ENCODE peak calls at places on chromosomes 16 and 17, in seven cellular contexts. One of them, this sample, is unnamed.

GRCh38 chr17:81365148-81365600 is 30.1 kb upstream of the BAHCC1 start:
- DNase-seq in GM23338: peak; percentile 69
- DNase-seq in colonic mucosa: peak; percentile 78
- DNase-seq in heart left ventricle: peak; percentile 68
- DNase-seq in body of pancreas: peak; percentile 63
- DNase-seq in ovary: no peak
- DNase-seq in MM.1S: no peak
- DNase-seq in this sample: no peak

GRCh38 chr16:2341456-2342447 is 1.2 kb upstream of the ABCA3 start:
- DNase-seq in GM23338: peak; percentile 73
- DNase-seq in colonic mucosa: no peak
- DNase-seq in heart left ventricle: no peak
- DNase-seq in body of pancreas: no peak
- DNase-seq in ovary: peak; percentile 58
- DNase-seq in MM.1S: no peak
- DNase-seq in this sample: no peak

GRCh38 chr17:37608369-37609169 is 649 bp downstream of the SYNRG start:
- DNase-seq in GM23338: peak; percentile 81
- DNase-seq in colonic mucosa: peak; percentile 38
- DNase-seq in heart left ventricle: no peak
- DNase-seq in body of pancreas: no peak
- DNase-seq in ovary: no peak
- DNase-seq in MM.1S: peak; percentile 33
- DNase-seq in this sample: no peak

GRCh38 chr16:53511403-53512280 is 8.6 kb upstream of the AKTIP start:
- DNase-seq in GM23338: no peak
- DNase-seq in colonic mucosa: no peak
- DNase-seq in heart left ventricle: no peak
- DNase-seq in body of pancreas: peak; percentile 63
- DNase-seq in ovary: no peak
- DNase-seq in MM.1S: no peak
- DNase-seq in this sample: peak; percentile 89

GRCh38 chr16:72072514-72073342 is 9.7 kb downstream of the HPR start:
- DNase-seq in GM23338: peak; percentile 33
- DNase-seq in colonic mucosa: peak; percentile 48
- DNase-seq in heart left ventricle: peak; percentile 56
- DNase-seq in body of pancreas: no peak
- DNase-seq in ovary: peak; percentile 32
- DNase-seq in MM.1S: no peak
- DNase-seq in this sample: peak; percentile 39

GRCh38 chr17:17196776-17197175 is 9.4 kb downstream of the PLD6 start:
- DNase-seq in GM23338: no peak
- DNase-seq in colonic mucosa: no peak
- DNase-seq in heart left ventricle: no peak
- DNase-seq in body of pancreas: no peak
- DNase-seq in ovary: no peak
- DNase-seq in MM.1S: no peak
- DNase-seq in this sample: no peak

GRCh38 chr16:937723-938122 is 33.1 kb downstream of the LMF1 start:
- DNase-seq in GM23338: no peak
- DNase-seq in colonic mucosa: no peak
- DNase-seq in heart left ventricle: peak; percentile 6
- DNase-seq in body of pancreas: no peak
- DNase-seq in ovary: no peak
- DNase-seq in MM.1S: no peak
- DNase-seq in this sample: no peak

GRCh38 chr16:62018301-62019060 is 17.8 kb downstream of the CDH8 start:
- DNase-seq in GM23338: peak; percentile 16
- DNase-seq in colonic mucosa: no peak
- DNase-seq in heart left ventricle: no peak
- DNase-seq in body of pancreas: no peak
- DNase-seq in ovary: no peak
- DNase-seq in MM.1S: no peak
- DNase-seq in this sample: no peak

GRCh38 chr17:82213251-82214011 is 789 bp upstream of the CCDC57 start:
- DNase-seq in GM23338: peak; percentile 66
- DNase-seq in colonic mucosa: no peak
- DNase-seq in heart left ventricle: no peak
- DNase-seq in body of pancreas: no peak
- DNase-seq in ovary: peak; percentile 60
- DNase-seq in MM.1S: no peak
- DNase-seq in this sample: peak; percentile 46

GRCh38 chr17:51107666-51108227 is 12.9 kb downstream of the SPAG9 start:
- DNase-seq in GM23338: no peak
- DNase-seq in colonic mucosa: no peak
- DNase-seq in heart left ventricle: no peak
- DNase-seq in body of pancreas: peak; percentile 13
- DNase-seq in ovary: no peak
- DNase-seq in MM.1S: no peak
- DNase-seq in this sample: peak; percentile 78

GRCh38 chr17:59892251-59892848 is 393 bp downstream of the TUBD1 start:
- DNase-seq in GM23338: peak; percentile 9
- DNase-seq in colonic mucosa: peak; percentile 31
- DNase-seq in heart left ventricle: no peak
- DNase-seq in body of pancreas: no peak
- DNase-seq in ovary: no peak
- DNase-seq in MM.1S: no peak
- DNase-seq in this sample: peak; percentile 25

GRCh38 chr16:56866955-56867830 is 2.2 kb downstream of the SLC12A3 start:
- DNase-seq in GM23338: peak; percentile 84
- DNase-seq in colonic mucosa: peak; percentile 54
- DNase-seq in heart left ventricle: no peak
- DNase-seq in body of pancreas: peak; percentile 64
- DNase-seq in ovary: peak; percentile 45
- DNase-seq in MM.1S: peak; percentile 65
- DNase-seq in this sample: no peak

GRCh38 chr17:58377005-58377660 is 25.1 kb upstream of the SUPT4H1 start:
- DNase-seq in GM23338: peak; percentile 46
- DNase-seq in colonic mucosa: peak; percentile 80
- DNase-seq in heart left ventricle: no peak
- DNase-seq in body of pancreas: peak; percentile 27
- DNase-seq in ovary: no peak
- DNase-seq in MM.1S: no peak
- DNase-seq in this sample: peak; percentile 81

GRCh38 chr16:72426416-72426815 is 254.5 kb upstream of the PMFBP1 start:
- DNase-seq in GM23338: no peak
- DNase-seq in colonic mucosa: no peak
- DNase-seq in heart left ventricle: no peak
- DNase-seq in body of pancreas: no peak
- DNase-seq in ovary: no peak
- DNase-seq in MM.1S: no peak
- DNase-seq in this sample: no peak

GRCh38 chr17:50133769-50134099 is 3.8 kb upstream of the SAMD14 start:
- DNase-seq in GM23338: peak; percentile 46
- DNase-seq in colonic mucosa: no peak
- DNase-seq in heart left ventricle: peak; percentile 36
- DNase-seq in body of pancreas: no peak
- DNase-seq in ovary: peak; percentile 47
- DNase-seq in MM.1S: no peak
- DNase-seq in this sample: no peak

GRCh38 chr17:83109793-83110645 is 30.6 kb downstream of the METRNL start:
- DNase-seq in GM23338: no peak
- DNase-seq in colonic mucosa: peak; percentile 82
- DNase-seq in heart left ventricle: peak; percentile 92
- DNase-seq in body of pancreas: peak; percentile 86
- DNase-seq in ovary: peak; percentile 87
- DNase-seq in MM.1S: no peak
- DNase-seq in this sample: no peak

GRCh38 chr16:70298988-70299938 is at the start of gene DDX19B:
- DNase-seq in GM23338: peak; percentile 85
- DNase-seq in colonic mucosa: peak; percentile 85
- DNase-seq in heart left ventricle: peak; percentile 85
- DNase-seq in body of pancreas: peak; percentile 79
- DNase-seq in ovary: peak; percentile 80
- DNase-seq in MM.1S: peak; percentile 61
- DNase-seq in this sample: peak; percentile 83

GRCh38 chr17:31858647-31859486 is at the start of gene COPRS:
- DNase-seq in GM23338: peak; percentile 94
- DNase-seq in colonic mucosa: peak; percentile 89
- DNase-seq in heart left ventricle: peak; percentile 91
- DNase-seq in body of pancreas: peak; percentile 91
- DNase-seq in ovary: peak; percentile 92
- DNase-seq in MM.1S: peak; percentile 87
- DNase-seq in this sample: peak; percentile 92

GRCh38 chr16:17556276-17557052 is 85.7 kb upstream of the XYLT1 start:
- DNase-seq in GM23338: peak; percentile 77
- DNase-seq in colonic mucosa: no peak
- DNase-seq in heart left ventricle: no peak
- DNase-seq in body of pancreas: no peak
- DNase-seq in ovary: no peak
- DNase-seq in MM.1S: peak; percentile 34
- DNase-seq in this sample: peak; percentile 39

GRCh38 chr16:49698931-49699715 is 156.8 kb downstream of the ZNF423 start:
- DNase-seq in GM23338: peak; percentile 34
- DNase-seq in colonic mucosa: no peak
- DNase-seq in heart left ventricle: peak; percentile 74
- DNase-seq in body of pancreas: no peak
- DNase-seq in ovary: peak; percentile 64
- DNase-seq in MM.1S: no peak
- DNase-seq in this sample: no peak

GRCh38 chr17:1847191-1847590 is 17.4 kb downstream of the RPA1 start:
- DNase-seq in GM23338: no peak
- DNase-seq in colonic mucosa: no peak
- DNase-seq in heart left ventricle: peak; percentile 72
- DNase-seq in body of pancreas: no peak
- DNase-seq in ovary: no peak
- DNase-seq in MM.1S: no peak
- DNase-seq in this sample: no peak

GRCh38 chr16:24070851-24071250 is 185.3 kb upstream of the CACNG3 start:
- DNase-seq in GM23338: peak; percentile 89
- DNase-seq in colonic mucosa: no peak
- DNase-seq in heart left ventricle: no peak
- DNase-seq in body of pancreas: peak; percentile 23
- DNase-seq in ovary: no peak
- DNase-seq in MM.1S: peak; percentile 50
- DNase-seq in this sample: peak; percentile 38

GRCh38 chr17:42989146-42989545 is 8.8 kb downstream of the RUNDC1 start:
- DNase-seq in GM23338: no peak
- DNase-seq in colonic mucosa: no peak
- DNase-seq in heart left ventricle: no peak
- DNase-seq in body of pancreas: no peak
- DNase-seq in ovary: no peak
- DNase-seq in MM.1S: no peak
- DNase-seq in this sample: no peak

GRCh38 chr17:77404812-77405581 is 264.2 kb downstream of the SEC14L1 start:
- DNase-seq in GM23338: no peak
- DNase-seq in colonic mucosa: peak; percentile 62
- DNase-seq in heart left ventricle: peak; percentile 74
- DNase-seq in body of pancreas: no peak
- DNase-seq in ovary: no peak
- DNase-seq in MM.1S: no peak
- DNase-seq in this sample: no peak

DNA sequence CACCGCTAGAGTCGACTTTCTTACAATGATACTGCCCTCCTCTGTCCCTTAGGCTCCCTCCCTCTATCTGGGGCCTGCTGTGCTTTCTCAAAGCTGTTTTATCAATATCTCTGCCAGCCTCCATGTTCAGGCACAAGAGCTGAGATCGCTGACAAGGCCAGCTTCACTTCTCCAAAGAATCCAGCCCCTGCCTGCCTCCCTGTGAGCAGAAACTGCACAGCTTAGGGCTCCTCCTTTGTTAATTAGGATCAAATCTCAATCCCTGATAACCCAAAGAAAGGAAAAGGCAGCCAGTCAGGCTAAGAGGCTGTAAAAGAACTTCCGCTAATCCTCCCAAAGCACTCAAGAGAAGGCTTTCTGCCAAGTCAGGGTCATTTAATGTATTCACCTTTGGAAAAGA is 616.0 kb upstream of the CDH11 start:
- DNase-seq in GM23338: no peak
- DNase-seq in colonic mucosa: no peak
- DNase-seq in heart left ventricle: no peak
- DNase-seq in body of pancreas: no peak
- DNase-seq in ovary: no peak
- DNase-seq in MM.1S: no peak
- DNase-seq in this sample: no peak
- H3K4me3 ChIP-seq in GM23338: no peak overlapping the region
- H3K4me3 ChIP-seq in colonic mucosa: no peak overlapping the region
- H3K4me3 ChIP-seq in heart left ventricle: no peak overlapping the region
- H3K4me3 ChIP-seq in body of pancreas: no peak overlapping the region
- H3K4me3 ChIP-seq in ovary: no peak overlapping the region
- H3K4me3 ChIP-seq in MM.1S: no peak overlapping the region
- H3K4me3 ChIP-seq in this sample: no peak overlapping the region

GRCh38 chr17:48563385-48563838 is 14.7 kb downstream of the HOXB4 start:
- DNase-seq in GM23338: no peak
- DNase-seq in colonic mucosa: no peak
- DNase-seq in heart left ventricle: no peak
- DNase-seq in body of pancreas: no peak
- DNase-seq in ovary: no peak
- DNase-seq in MM.1S: no peak
- DNase-seq in this sample: no peak
- H3K4me1 ChIP-seq in GM23338: peaks cover 64% of the 10 kb centered on the region
- H3K4me1 ChIP-seq in colonic mucosa: peaks cover 19% of the 10 kb centered on the region
- H3K4me1 ChIP-seq in heart left ventricle: no peaks in the 10 kb centered on the region
- H3K4me1 ChIP-seq in body of pancreas: peaks cover 17% of the 10 kb centered on the region
- H3K4me1 ChIP-seq in ovary: no peaks in the 10 kb centered on the region
- H3K4me1 ChIP-seq in MM.1S: no peaks in the 10 kb centered on the region
- H3K4me1 ChIP-seq in this sample: peaks cover 8% of the 10 kb centered on the region

GRCh38 chr16:13540771-13541170 is 379.2 kb upstream of the ERCC4 start:
- DNase-seq in GM23338: no peak
- DNase-seq in colonic mucosa: no peak
- DNase-seq in heart left ventricle: no peak
- DNase-seq in body of pancreas: no peak
- DNase-seq in ovary: no peak
- DNase-seq in MM.1S: no peak
- DNase-seq in this sample: no peak
- H3K4me3 ChIP-seq in GM23338: no peak overlapping the region
- H3K4me3 ChIP-seq in colonic mucosa: no peak overlapping the region
- H3K4me3 ChIP-seq in heart left ventricle: no peak overlapping the region
- H3K4me3 ChIP-seq in body of pancreas: no peak overlapping the region
- H3K4me3 ChIP-seq in ovary: no peak overlapping the region
- H3K4me3 ChIP-seq in MM.1S: no peak overlapping the region
- H3K4me3 ChIP-seq in this sample: no peak overlapping the region

DNA sequence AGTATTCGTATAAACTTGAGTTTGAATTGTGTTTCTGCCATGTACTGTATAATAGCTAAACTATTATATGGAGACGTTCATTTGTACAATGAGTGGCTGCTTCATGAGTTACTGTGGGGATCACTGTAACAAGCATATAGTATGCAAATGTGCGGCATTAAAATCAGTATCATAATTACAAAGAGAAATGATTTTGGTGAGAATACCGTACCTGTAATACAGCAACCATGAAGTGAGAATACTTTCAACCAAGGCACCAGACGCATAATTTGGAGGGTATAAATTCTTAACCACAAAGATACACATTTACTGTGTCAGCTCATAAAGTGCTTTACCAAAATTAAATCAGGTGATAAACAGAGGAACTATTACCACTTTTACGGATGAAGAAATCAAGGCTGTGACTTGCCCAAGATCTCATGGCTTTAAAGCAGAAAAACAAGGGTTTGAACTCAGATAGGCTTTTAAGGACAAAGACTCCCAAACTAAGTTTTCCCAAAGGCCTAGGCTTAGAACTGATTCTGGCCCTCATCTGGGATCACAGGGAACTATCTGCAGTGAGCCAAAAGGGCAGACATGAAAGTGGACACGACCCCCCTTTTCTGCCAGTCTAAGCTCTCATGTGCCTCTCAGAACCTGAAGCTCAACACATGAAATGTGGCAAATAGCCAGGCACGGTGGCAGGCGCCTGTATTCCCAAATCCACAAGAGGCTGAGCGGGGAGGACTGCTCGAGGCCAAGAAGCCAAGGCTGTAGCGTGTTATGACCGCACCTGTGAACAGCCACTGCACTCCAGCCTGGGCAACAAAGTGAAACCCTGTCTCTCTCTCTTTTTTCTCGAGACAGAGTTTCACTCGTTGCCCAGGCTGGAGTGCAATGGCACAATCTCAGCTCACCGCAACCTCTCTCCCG is 6.4 kb downstream of the RPS15A start:
- DNase-seq in GM23338: no peak
- DNase-seq in colonic mucosa: no peak
- DNase-seq in heart left ventricle: no peak
- DNase-seq in body of pancreas: peak; percentile 28
- DNase-seq in ovary: no peak
- DNase-seq in MM.1S: no peak
- DNase-seq in this sample: no peak
- H3K4me1 ChIP-seq in GM23338: peaks cover 26% of the 10 kb centered on the region
- H3K4me1 ChIP-seq in colonic mucosa: peaks cover 16% of the 10 kb centered on the region
- H3K4me1 ChIP-seq in heart left ventricle: peaks cover 32% of the 10 kb centered on the region
- H3K4me1 ChIP-seq in body of pancreas: peaks cover 36% of the 10 kb centered on the region
- H3K4me1 ChIP-seq in ovary: peaks cover 20% of the 10 kb centered on the region
- H3K4me1 ChIP-seq in MM.1S: peaks cover 26% of the 10 kb centered on the region
- H3K4me1 ChIP-seq in this sample: peaks cover 19% of the 10 kb centered on the region

This sample was measured in Caco-2.